ENCODE peak calls at places on chromosomes 1 and 21, in five cellular contexts. J is Calu3, K is hippocampal formation, M is nephron progenitor cell, B is kidney tubule cell. C is an unnamed sample.

GRCh38 chr1:88922214-88922613 is 30.8 kb upstream of the GTF2B start:
- DNase-seq in J (peak), K (no peak), B (no peak), M (no peak), C (no peak)

GRCh38 chr1:14929547-14930223 is 223.9 kb upstream of the TMEM51 start:
- DNase-seq in M (no peak), K (no peak), J (no peak), B (peak), C (no peak)

GRCh38 chr1:204623365-204623893 is 62.1 kb downstream of the LRRN2 start:
- DNase-seq in K (no peak), M (peak), J (peak), B (peak), C (peak)

GRCh38 chr1:19203440-19203839 is 6.6 kb downstream of the UBR4 start:
- DNase-seq in M (no peak), K (no peak), B (peak), J (no peak), C (no peak)

GRCh38 chr21:31922881-31923280 is 50.1 kb downstream of the HUNK start:
- DNase-seq in M (no peak), K (no peak), B (no peak), J (no peak), C (no peak)

GRCh38 chr21:17585875-17586450 is 26.7 kb downstream of the BTG3 start:
- DNase-seq in K (peak), J (peak), B (peak), M (no peak), C (peak)

GRCh38 chr1:190511554-190511953 is 33.9 kb upstream of the BRINP3 start:
- DNase-seq in M (no peak), J (no peak), B (no peak), K (no peak), C (no peak)

GRCh38 chr1:55244476-55245109 is 29.4 kb upstream of the USP24 start:
- DNase-seq in M (no peak), K (no peak), B (peak), J (no peak), C (no peak)

GRCh38 chr1:246753670-246754535 is 29.7 kb downstream of the SCCPDH start:
- DNase-seq in K (peak), M (peak), J (peak), B (peak), C (peak)

C was measured in HCT116.